ENCODE peak calls at places on chromosomes 16 and 17, in seven cellular contexts. G, N, H, F, L, P and A are unnamed samples.

GRCh38 chr17:44775136-44775837 is 16.5 kb downstream of the ADAM11 start:
- DNase-seq in F (peak), P (no peak), G (peak), H (peak), N (peak), L (peak), A (peak)

GRCh38 chr16:57303021-57303909 is 18.8 kb upstream of the PLLP start:
- DNase-seq in N (no peak), P (no peak), L (no peak), H (no peak), F (no peak), G (no peak), A (no peak)

GRCh38 chr17:28579526-28579925 is 2.8 kb upstream of the ALDOC start:
- DNase-seq in N (no peak), H (no peak), F (no peak), L (no peak), P (no peak), G (no peak), A (no peak)

GRCh38 chr17:72234951-72235350 is 114.1 kb downstream of the SOX9 start:
- DNase-seq in H (no peak), P (no peak), L (no peak), G (no peak), N (no peak), F (no peak), A (no peak)

GRCh38 chr16:50259334-50260205 is 6.8 kb upstream of the ADCY7 start:
- DNase-seq in F (no peak), P (peak), G (no peak), L (no peak), N (no peak), H (no peak), A (peak)

GRCh38 chr16:66908762-66909559 is 9.7 kb downstream of the CDH16 start:
- DNase-seq in F (no peak), L (no peak), G (no peak), N (no peak), H (no peak), P (no peak), A (no peak)

GRCh38 chr17:82241183-82241925 is 12.5 kb downstream of the SLC16A3 start:
- DNase-seq in N (no peak), F (no peak), P (peak), G (no peak), L (no peak), H (no peak), A (no peak)

GRCh38 chr16:76293980-76294690 is 16.9 kb downstream of the CNTNAP4 start:
- DNase-seq in P (no peak), N (no peak), G (no peak), F (no peak), L (no peak), H (no peak), A (no peak)

GRCh38 chr16:23113185-23113584 is 36.1 kb downstream of the USP31 start:
- DNase-seq in P (no peak), N (no peak), L (no peak), H (no peak), G (no peak), F (no peak), A (no peak)

GRCh38 chr17:45319239-45319703 is 2.5 kb upstream of the MAP3K14 start:
- DNase-seq in L (no peak), P (no peak), F (no peak), H (no peak), N (no peak), G (no peak), A (no peak)

GRCh38 chr16:15810411-15810810 is 46.4 kb downstream of the MYH11 start:
- DNase-seq in F (no peak), G (no peak), N (no peak), P (no peak), L (no peak), H (no peak), A (no peak)

GRCh38 chr17:27984816-27985215 is 57.7 kb upstream of the NLK start:
- DNase-seq in G (no peak), P (no peak), N (no peak), H (no peak), F (no peak), L (no peak), A (no peak)

GRCh38 chr16:85731179-85731578 is 19.7 kb downstream of the C16orf74 start:
- DNase-seq in P (peak), G (no peak), H (no peak), F (no peak), L (no peak), N (no peak), A (no peak)

GRCh38 chr17:35341465-35341992 is 31.9 kb downstream of the SLFN11 start:
- DNase-seq in L (peak), F (no peak), P (no peak), G (no peak), H (no peak), N (no peak), A (no peak)

GRCh38 chr17:74801896-74802295 is 25.8 kb upstream of the NAT9 start:
- DNase-seq in P (no peak), N (no peak), G (no peak), L (no peak), H (no peak), F (no peak), A (no peak)

GRCh38 chr17:59110973-59111372 is 4.3 kb upstream of the TRIM37 start:
- DNase-seq in P (no peak), G (no peak), N (no peak), F (no peak), L (no peak), H (no peak), A (no peak)

GRCh38 chr17:13594310-13594709 is 7.4 kb downstream of the HS3ST3A1 start:
- DNase-seq in H (no peak), P (no peak), F (no peak), G (no peak), L (no peak), N (no peak), A (no peak)

GRCh38 chr16:27335349-27336052 is 21.7 kb downstream of the IL4R start:
- DNase-seq in H (no peak), N (no peak), G (no peak), L (no peak), P (no peak), F (no peak), A (no peak)

GRCh38 chr17:49438885-49439284 is 24.2 kb upstream of the PHB1 start:
- DNase-seq in G (no peak), N (no peak), H (no peak), F (no peak), L (no peak), P (no peak), A (no peak)

GRCh38 chr17:7222972-7223292 is 3.2 kb downstream of the ACADVL start:
- DNase-seq in F (no peak), N (no peak), G (no peak), H (no peak), P (no peak), L (no peak), A (no peak)

GRCh38 chr16:64993464-64993863 is 128.4 kb downstream of the CDH11 start:
- DNase-seq in P (no peak), L (no peak), H (no peak), G (no peak), F (no peak), N (no peak), A (no peak)

GRCh38 chr17:44587339-44587738 is 30.1 kb downstream of the FZD2 start:
- DNase-seq in L (no peak), G (no peak), N (no peak), H (no peak), F (no peak), P (peak), A (peak)

GRCh38 chr16:68426355-68426652 is 22.0 kb downstream of the SMPD3 start:
- DNase-seq in F (no peak), N (no peak), H (no peak), P (no peak), G (no peak), L (no peak), A (no peak)

GRCh38 chr17:82205720-82206508 is 6.7 kb downstream of the CCDC57 start:
- DNase-seq in N (peak), F (peak), P (peak), L (peak), H (peak), G (peak), A (peak)

GRCh38 chr17:2602597-2603017 is 9.2 kb downstream of the PAFAH1B1 start:
- DNase-seq in P (no peak), G (no peak), H (no peak), F (no peak), N (no peak), L (no peak), A (no peak)